ENCODE peak calls at places on chromosome 4, in six cellular contexts. E is tibial artery; Y is substantia nigra; L is A549; Q is testis; I is CD4-positive, alpha-beta T cell. P is an unnamed sample.

GRCh38 chr4:63764400-63764799 is 644.9 kb downstream of the TECRL start:
- DNase-seq in E (no peak), Y (no peak), L (no peak), Q (no peak), I (no peak), P (no peak)

GRCh38 chr4:15004701-15005301 is 2.5 kb downstream of the CPEB2 start:
- DNase-seq in E (peak; percentile 96), Y (peak; percentile 71), L (no peak), Q (peak; percentile 80), I (peak; percentile 50), P (peak; percentile 88)

GRCh38 chr4:40055379-40055872 is 1.2 kb upstream of the N4BP2 start:
- DNase-seq in E (no peak), Y (no peak), L (no peak), Q (no peak), I (no peak), P (no peak)

GRCh38 chr4:128060620-128061565 is at the start of gene LARP1B:
- DNase-seq in E (peak; percentile 98), Y (peak; percentile 92), L (peak; percentile 83), Q (peak; percentile 96), I (peak; percentile 92), P (peak; percentile 99)

GRCh38 chr4:129641179-129641578 is 545.2 kb downstream of the C4orf33 start:
- DNase-seq in E (no peak), Y (peak; percentile 13), L (no peak), Q (peak; percentile 83), I (no peak), P (no peak)

GRCh38 chr4:146582864-146583263 is 55.8 kb upstream of the POU4F2 start:
- DNase-seq in E (no peak), Y (no peak), L (no peak), Q (no peak), I (no peak), P (no peak)

GRCh38 chr4:55396305-55397023 is 707 bp downstream of the TMEM165 start:
- DNase-seq in E (peak; percentile 76), Y (peak; percentile 15), L (peak; percentile 25), Q (peak; percentile 52), I (peak; percentile 44), P (peak; percentile 66)

GRCh38 chr4:173169428-173170209 is 1.0 kb downstream of the GALNT7 start:
- DNase-seq in E (peak; percentile 76), Y (peak; percentile 56), L (peak; percentile 34), Q (peak; percentile 73), I (peak; percentile 57), P (peak; percentile 79)

GRCh38 chr4:165077034-165077578 is 23.4 kb downstream of the TRIM75 start:
- DNase-seq in E (no peak), Y (no peak), L (no peak), Q (no peak), I (no peak), P (no peak)

GRCh38 chr4:163473130-163473529 is 424 bp downstream of the TKTL2 start:
- DNase-seq in E (no peak), Y (no peak), L (no peak), Q (no peak), I (no peak), P (no peak)

GRCh38 chr4:86033171-86033570 is 326.7 kb downstream of the MAPK10 start:
- DNase-seq in E (peak; percentile 78), Y (peak; percentile 19), L (no peak), Q (peak; percentile 70), I (no peak), P (no peak)

GRCh38 chr4:127936974-127937373 is 28.0 kb downstream of the MFSD8 start:
- DNase-seq in E (no peak), Y (no peak), L (no peak), Q (no peak), I (no peak), P (no peak)

GRCh38 chr4:86160423-86160822 is 199.4 kb downstream of the MAPK10 start:
- DNase-seq in E (no peak), Y (no peak), L (no peak), Q (no peak), I (no peak), P (no peak)

GRCh38 chr4:612052-612748 is 13.2 kb upstream of the PDE6B start:
- DNase-seq in E (peak; percentile 52), Y (no peak), L (no peak), Q (no peak), I (peak; percentile 14), P (no peak)

GRCh38 chr4:52574036-52574435 is 85.1 kb downstream of the USP46 start:
- DNase-seq in E (no peak), Y (no peak), L (no peak), Q (no peak), I (no peak), P (no peak)

GRCh38 chr4:115279300-115279699 is 165.9 kb upstream of the NDST4 start:
- DNase-seq in E (no peak), Y (no peak), L (no peak), Q (no peak), I (no peak), P (no peak)

GRCh38 chr4:140427919-140428471 is 547 bp upstream of the CLGN start:
- DNase-seq in E (no peak), Y (no peak), L (no peak), Q (no peak), I (no peak), P (no peak)

GRCh38 chr4:187258651-187259401 is 535.2 kb upstream of the FAT1 start:
- DNase-seq in E (no peak), Y (no peak), L (no peak), Q (no peak), I (no peak), P (no peak)

GRCh38 chr4:124530464-124531077 is 182.0 kb downstream of the ANKRD50 start:
- DNase-seq in E (no peak), Y (no peak), L (no peak), Q (no peak), I (no peak), P (no peak)

GRCh38 chr4:38868055-38868965 is 704 bp downstream of the FAM114A1 start:
- DNase-seq in E (peak; percentile 77), Y (peak; percentile 44), L (no peak), Q (peak; percentile 64), I (no peak), P (peak; percentile 62)

GRCh38 chr4:118756429-118756828 is 71.2 kb downstream of the METTL14 start:
- DNase-seq in E (no peak), Y (no peak), L (no peak), Q (no peak), I (no peak), P (no peak)

GRCh38 chr4:118756958-118757357 is 71.8 kb downstream of the METTL14 start:
- DNase-seq in E (no peak), Y (no peak), L (no peak), Q (no peak), I (no peak), P (no peak)

GRCh38 chr4:118759481-118759880 is 74.3 kb downstream of the METTL14 start:
- DNase-seq in E (no peak), Y (no peak), L (no peak), Q (no peak), I (no peak), P (no peak)

GRCh38 chr4:118758293-118758692 is 73.1 kb downstream of the METTL14 start:
- DNase-seq in E (no peak), Y (no peak), L (no peak), Q (no peak), I (no peak), P (no peak)

GRCh38 chr4:118757761-118758213 is 72.6 kb downstream of the METTL14 start:
- DNase-seq in E (no peak), Y (no peak), L (no peak), Q (no peak), I (no peak), P (no peak)
- H3K27ac ChIP-seq in E (peak overlapping the region; percentile 84), Y (no peak overlapping the region), L (no peak overlapping the region), Q (peak overlapping the region; percentile 12), I (no peak overlapping the region), P (no peak overlapping the region)

DNA sequence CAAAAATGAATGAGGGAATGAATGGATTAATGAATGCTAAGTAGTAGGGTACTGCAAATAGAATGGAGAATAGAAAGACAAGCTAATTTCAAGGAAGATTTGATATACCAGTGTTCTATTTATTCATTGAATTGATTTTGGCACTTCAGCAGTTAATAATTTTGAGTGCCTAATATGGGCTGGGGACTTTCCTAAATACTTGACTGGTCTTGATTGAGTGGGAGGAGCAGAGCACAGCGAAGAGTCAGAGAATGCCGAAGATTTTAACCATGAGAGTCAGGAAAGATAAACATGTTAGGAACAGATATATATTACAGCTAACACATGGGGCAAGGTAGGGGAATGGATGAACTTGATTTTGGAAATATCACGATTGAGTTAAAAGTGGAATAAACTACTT is 10.6 kb downstream of the IL15 start:
- DNase-seq in E (no peak), Y (no peak), L (no peak), Q (no peak), I (no peak), P (no peak)
- H3K27ac ChIP-seq in E (peak overlapping the region; percentile 40), Y (no peak overlapping the region), L (peak overlapping the region; percentile 31), Q (no peak overlapping the region), I (no peak overlapping the region), P (no peak overlapping the region)

GRCh38 chr4:126916626-126917140 is 716.1 kb upstream of the INTU start:
- DNase-seq in E (no peak), Y (no peak), L (no peak), Q (peak; percentile 32), I (no peak), P (no peak)
- H3K27ac ChIP-seq in E (no peak overlapping the region), Y (no peak overlapping the region), L (no peak overlapping the region), Q (no peak overlapping the region), I (no peak overlapping the region), P (peak overlapping the region; percentile 40)

GRCh38 chr4:6352031-6352763 is 82.5 kb downstream of the WFS1 start:
- DNase-seq in E (no peak), Y (no peak), L (no peak), Q (no peak), I (no peak), P (peak; percentile 51)

GRCh38 chr4:6351246-6352000 is 81.8 kb downstream of the WFS1 start:
- DNase-seq in E (no peak), Y (no peak), L (no peak), Q (no peak), I (no peak), P (no peak)

GRCh38 chr4:6348408-6348807 is 78.8 kb downstream of the WFS1 start:
- DNase-seq in E (no peak), Y (no peak), L (no peak), Q (no peak), I (no peak), P (no peak)

GRCh38 chr4:6349896-6350295 is 80.2 kb downstream of the WFS1 start:
- DNase-seq in E (no peak), Y (no peak), L (no peak), Q (no peak), I (no peak), P (peak; percentile 44)

DNA sequence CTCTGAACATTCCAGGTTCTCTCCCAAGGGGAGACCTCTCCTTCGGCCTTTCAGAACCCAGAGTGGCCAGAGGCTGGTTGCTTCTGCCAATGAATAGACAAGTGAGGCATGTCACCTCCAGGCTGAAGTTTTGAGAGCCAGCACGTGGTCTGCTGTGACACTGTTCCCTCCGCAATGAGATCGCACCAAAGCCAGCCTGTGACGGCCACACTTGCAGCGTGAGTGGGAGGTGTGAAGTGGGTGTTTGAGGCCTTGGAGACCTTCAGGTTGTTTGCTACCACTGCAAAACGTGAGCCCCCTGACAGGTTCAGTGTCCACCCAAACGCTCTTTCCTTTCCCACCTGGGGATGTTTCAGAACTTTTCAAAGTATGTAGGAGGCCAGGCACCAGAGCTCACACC is 81.0 kb downstream of the WFS1 start:
- DNase-seq in E (no peak), Y (no peak), L (no peak), Q (no peak), I (no peak), P (no peak)
- H3K27ac ChIP-seq in E (no peak overlapping the region), Y (no peak overlapping the region), L (no peak overlapping the region), Q (no peak overlapping the region), I (no peak overlapping the region), P (no peak overlapping the region)

P was measured in left lung.